ENCODE peak calls at places on chromosome 11, in eight cellular contexts. One of them, this sample, is unnamed.

GRCh38 chr11:33376331-33377099 is 119.3 kb downstream of the HIPK3 start:
- DNase-seq in astrocyte: peak; percentile 8
- DNase-seq in HCT116: no peak
- DNase-seq in pancreas: peak; percentile 63
- DNase-seq in effector memory CD4-positive, alpha-beta T cell: no peak
- DNase-seq in CD4-positive, alpha-beta memory T cell: no peak
- DNase-seq in left ventricle myocardium inferior: no peak
- DNase-seq in psoas muscle: no peak
- DNase-seq in this sample: peak; percentile 26

GRCh38 chr11:45677811-45678515 is 12.5 kb upstream of the CHST1 start:
- DNase-seq in astrocyte: no peak
- DNase-seq in HCT116: no peak
- DNase-seq in pancreas: no peak
- DNase-seq in effector memory CD4-positive, alpha-beta T cell: no peak
- DNase-seq in CD4-positive, alpha-beta memory T cell: no peak
- DNase-seq in left ventricle myocardium inferior: no peak
- DNase-seq in psoas muscle: no peak
- DNase-seq in this sample: no peak

GRCh38 chr11:7672960-7673723 is at the start of gene CYB5R2:
- DNase-seq in astrocyte: no peak
- DNase-seq in HCT116: peak; percentile 13
- DNase-seq in pancreas: peak; percentile 88
- DNase-seq in effector memory CD4-positive, alpha-beta T cell: no peak
- DNase-seq in CD4-positive, alpha-beta memory T cell: no peak
- DNase-seq in left ventricle myocardium inferior: peak; percentile 76
- DNase-seq in psoas muscle: peak; percentile 82
- DNase-seq in this sample: peak; percentile 78

GRCh38 chr11:67445515-67445914 is 2.2 kb upstream of the CORO1B start:
- DNase-seq in astrocyte: no peak
- DNase-seq in HCT116: no peak
- DNase-seq in pancreas: no peak
- DNase-seq in effector memory CD4-positive, alpha-beta T cell: no peak
- DNase-seq in CD4-positive, alpha-beta memory T cell: no peak
- DNase-seq in left ventricle myocardium inferior: no peak
- DNase-seq in psoas muscle: no peak
- DNase-seq in this sample: no peak

GRCh38 chr11:67648796-67649613 is 1.5 kb downstream of the ACY3 start:
- DNase-seq in astrocyte: no peak
- DNase-seq in HCT116: no peak
- DNase-seq in pancreas: no peak
- DNase-seq in effector memory CD4-positive, alpha-beta T cell: no peak
- DNase-seq in CD4-positive, alpha-beta memory T cell: no peak
- DNase-seq in left ventricle myocardium inferior: no peak
- DNase-seq in psoas muscle: no peak
- DNase-seq in this sample: no peak

GRCh38 chr11:34505874-34506273 is 7.7 kb downstream of the ELF5 start:
- DNase-seq in astrocyte: no peak
- DNase-seq in HCT116: no peak
- DNase-seq in pancreas: no peak
- DNase-seq in effector memory CD4-positive, alpha-beta T cell: no peak
- DNase-seq in CD4-positive, alpha-beta memory T cell: no peak
- DNase-seq in left ventricle myocardium inferior: no peak
- DNase-seq in psoas muscle: no peak
- DNase-seq in this sample: no peak

GRCh38 chr11:122235615-122236014 is 119.6 kb upstream of the BLID start:
- DNase-seq in astrocyte: peak; percentile 93
- DNase-seq in HCT116: no peak
- DNase-seq in pancreas: no peak
- DNase-seq in effector memory CD4-positive, alpha-beta T cell: no peak
- DNase-seq in CD4-positive, alpha-beta memory T cell: no peak
- DNase-seq in left ventricle myocardium inferior: no peak
- DNase-seq in psoas muscle: peak; percentile 84
- DNase-seq in this sample: peak; percentile 95

GRCh38 chr11:67613960-67614715 is 7.4 kb downstream of the NDUFV1 start:
- DNase-seq in astrocyte: no peak
- DNase-seq in HCT116: peak; percentile 15
- DNase-seq in pancreas: peak; percentile 79
- DNase-seq in effector memory CD4-positive, alpha-beta T cell: peak; percentile 74
- DNase-seq in CD4-positive, alpha-beta memory T cell: peak; percentile 94
- DNase-seq in left ventricle myocardium inferior: peak; percentile 60
- DNase-seq in psoas muscle: peak; percentile 83
- DNase-seq in this sample: peak; percentile 36

GRCh38 chr11:93936416-93936815 is 84.7 kb upstream of the HEPHL1 start:
- DNase-seq in astrocyte: no peak
- DNase-seq in HCT116: no peak
- DNase-seq in pancreas: no peak
- DNase-seq in effector memory CD4-positive, alpha-beta T cell: no peak
- DNase-seq in CD4-positive, alpha-beta memory T cell: no peak
- DNase-seq in left ventricle myocardium inferior: no peak
- DNase-seq in psoas muscle: no peak
- DNase-seq in this sample: no peak

GRCh38 chr11:36713715-36714114 is 115.7 kb upstream of the RAG2 start:
- DNase-seq in astrocyte: no peak
- DNase-seq in HCT116: no peak
- DNase-seq in pancreas: no peak
- DNase-seq in effector memory CD4-positive, alpha-beta T cell: no peak
- DNase-seq in CD4-positive, alpha-beta memory T cell: no peak
- DNase-seq in left ventricle myocardium inferior: no peak
- DNase-seq in psoas muscle: no peak
- DNase-seq in this sample: no peak

GRCh38 chr11:120858740-120859139 is 165.2 kb upstream of the TBCEL start:
- DNase-seq in astrocyte: peak; percentile 48
- DNase-seq in HCT116: no peak
- DNase-seq in pancreas: no peak
- DNase-seq in effector memory CD4-positive, alpha-beta T cell: no peak
- DNase-seq in CD4-positive, alpha-beta memory T cell: no peak
- DNase-seq in left ventricle myocardium inferior: no peak
- DNase-seq in psoas muscle: no peak
- DNase-seq in this sample: no peak

GRCh38 chr11:46543564-46543963 is 50.3 kb downstream of the AMBRA1 start:
- DNase-seq in astrocyte: no peak
- DNase-seq in HCT116: no peak
- DNase-seq in pancreas: no peak
- DNase-seq in effector memory CD4-positive, alpha-beta T cell: no peak
- DNase-seq in CD4-positive, alpha-beta memory T cell: no peak
- DNase-seq in left ventricle myocardium inferior: no peak
- DNase-seq in psoas muscle: no peak
- DNase-seq in this sample: no peak

GRCh38 chr11:29124436-29124835 is 892.4 kb downstream of the KCNA4 start:
- DNase-seq in astrocyte: peak; percentile 10
- DNase-seq in HCT116: no peak
- DNase-seq in pancreas: no peak
- DNase-seq in effector memory CD4-positive, alpha-beta T cell: no peak
- DNase-seq in CD4-positive, alpha-beta memory T cell: no peak
- DNase-seq in left ventricle myocardium inferior: no peak
- DNase-seq in psoas muscle: no peak
- DNase-seq in this sample: no peak

GRCh38 chr11:9249252-9249651 is 15.9 kb downstream of the DENND5A start:
- DNase-seq in astrocyte: no peak
- DNase-seq in HCT116: no peak
- DNase-seq in pancreas: no peak
- DNase-seq in effector memory CD4-positive, alpha-beta T cell: no peak
- DNase-seq in CD4-positive, alpha-beta memory T cell: no peak
- DNase-seq in left ventricle myocardium inferior: no peak
- DNase-seq in psoas muscle: no peak
- DNase-seq in this sample: no peak

GRCh38 chr11:57410287-57410686 is 16.6 kb downstream of the SLC43A3 start:
- DNase-seq in astrocyte: peak; percentile 88
- DNase-seq in HCT116: no peak
- DNase-seq in pancreas: no peak
- DNase-seq in effector memory CD4-positive, alpha-beta T cell: no peak
- DNase-seq in CD4-positive, alpha-beta memory T cell: no peak
- DNase-seq in left ventricle myocardium inferior: no peak
- DNase-seq in psoas muscle: no peak
- DNase-seq in this sample: peak; percentile 68

GRCh38 chr11:61108847-61109585 is 6.7 kb downstream of the CD5 start:
- DNase-seq in astrocyte: no peak
- DNase-seq in HCT116: no peak
- DNase-seq in pancreas: no peak
- DNase-seq in effector memory CD4-positive, alpha-beta T cell: no peak
- DNase-seq in CD4-positive, alpha-beta memory T cell: no peak
- DNase-seq in left ventricle myocardium inferior: no peak
- DNase-seq in psoas muscle: no peak
- DNase-seq in this sample: no peak

GRCh38 chr11:111514216-111515031 is at the start of gene HOATZ:
- DNase-seq in astrocyte: no peak
- DNase-seq in HCT116: no peak
- DNase-seq in pancreas: no peak
- DNase-seq in effector memory CD4-positive, alpha-beta T cell: no peak
- DNase-seq in CD4-positive, alpha-beta memory T cell: no peak
- DNase-seq in left ventricle myocardium inferior: no peak
- DNase-seq in psoas muscle: no peak
- DNase-seq in this sample: no peak

GRCh38 chr11:95243658-95244057 is 12.7 kb upstream of the SESN3 start:
- DNase-seq in astrocyte: no peak
- DNase-seq in HCT116: no peak
- DNase-seq in pancreas: no peak
- DNase-seq in effector memory CD4-positive, alpha-beta T cell: no peak
- DNase-seq in CD4-positive, alpha-beta memory T cell: no peak
- DNase-seq in left ventricle myocardium inferior: no peak
- DNase-seq in psoas muscle: no peak
- DNase-seq in this sample: no peak

GRCh38 chr11:34464591-34465036 is 25.9 kb downstream of the CAT start:
- DNase-seq in astrocyte: peak; percentile 11
- DNase-seq in HCT116: no peak
- DNase-seq in pancreas: no peak
- DNase-seq in effector memory CD4-positive, alpha-beta T cell: no peak
- DNase-seq in CD4-positive, alpha-beta memory T cell: no peak
- DNase-seq in left ventricle myocardium inferior: no peak
- DNase-seq in psoas muscle: no peak
- DNase-seq in this sample: no peak

GRCh38 chr11:114281388-114281956 is 14.7 kb upstream of the NNMT start:
- DNase-seq in astrocyte: no peak
- DNase-seq in HCT116: no peak
- DNase-seq in pancreas: no peak
- DNase-seq in effector memory CD4-positive, alpha-beta T cell: no peak
- DNase-seq in CD4-positive, alpha-beta memory T cell: no peak
- DNase-seq in left ventricle myocardium inferior: no peak
- DNase-seq in psoas muscle: no peak
- DNase-seq in this sample: no peak

GRCh38 chr11:98056945-98057344 is 963.8 kb upstream of the CNTN5 start:
- DNase-seq in astrocyte: no peak
- DNase-seq in HCT116: no peak
- DNase-seq in pancreas: no peak
- DNase-seq in effector memory CD4-positive, alpha-beta T cell: no peak
- DNase-seq in CD4-positive, alpha-beta memory T cell: no peak
- DNase-seq in left ventricle myocardium inferior: no peak
- DNase-seq in psoas muscle: no peak
- DNase-seq in this sample: no peak

DNA sequence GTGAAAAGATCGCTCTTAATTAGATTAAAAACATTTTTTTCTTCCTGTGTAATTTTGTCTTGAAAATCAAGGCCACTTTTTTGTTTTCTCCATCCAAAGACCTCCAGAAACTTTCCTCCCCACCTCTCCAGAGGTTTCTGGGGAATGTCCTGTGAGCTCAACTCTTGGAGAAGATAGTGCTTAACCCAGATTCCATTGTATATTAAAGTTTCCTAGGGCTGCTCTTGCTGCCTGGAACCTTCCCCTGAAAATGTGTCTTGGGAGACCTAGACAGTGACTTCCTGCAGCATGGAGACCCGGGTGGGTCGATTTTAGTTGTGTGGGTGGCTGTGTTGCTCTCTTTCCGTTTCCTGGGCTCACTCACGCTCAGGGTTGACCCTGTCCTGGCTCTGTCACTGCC is 47.4 kb downstream of the KCNQ1OT1 start:
- DNase-seq in astrocyte: no peak
- DNase-seq in HCT116: no peak
- DNase-seq in pancreas: no peak
- DNase-seq in effector memory CD4-positive, alpha-beta T cell: no peak
- DNase-seq in CD4-positive, alpha-beta memory T cell: no peak
- DNase-seq in left ventricle myocardium inferior: no peak
- DNase-seq in psoas muscle: no peak
- DNase-seq in this sample: no peak
- H3K9me3 ChIP-seq in astrocyte: peaks cover 41% of the 10 kb centered on the region
- H3K9me3 ChIP-seq in HCT116: peaks cover 10% of the 10 kb centered on the region
- H3K9me3 ChIP-seq in pancreas: peaks cover 3% of the 10 kb centered on the region
- H3K9me3 ChIP-seq in effector memory CD4-positive, alpha-beta T cell: no peaks in the 10 kb centered on the region
- H3K9me3 ChIP-seq in CD4-positive, alpha-beta memory T cell: peaks cover 17% of the 10 kb centered on the region
- H3K9me3 ChIP-seq in left ventricle myocardium inferior: peaks cover 99% of the 10 kb centered on the region
- H3K9me3 ChIP-seq in psoas muscle: peaks cover 36% of the 10 kb centered on the region
- H3K9me3 ChIP-seq in this sample: peaks cover 32% of the 10 kb centered on the region

GRCh38 chr11:119701591-119702260 is 27.3 kb downstream of the NECTIN1 start:
- DNase-seq in astrocyte: no peak
- DNase-seq in HCT116: no peak
- DNase-seq in pancreas: no peak
- DNase-seq in effector memory CD4-positive, alpha-beta T cell: no peak
- DNase-seq in CD4-positive, alpha-beta memory T cell: no peak
- DNase-seq in left ventricle myocardium inferior: no peak
- DNase-seq in psoas muscle: no peak
- DNase-seq in this sample: no peak
- H3K4me3 ChIP-seq in astrocyte: no peak overlapping the region
- H3K4me3 ChIP-seq in HCT116: no peak overlapping the region
- H3K4me3 ChIP-seq in pancreas: no peak overlapping the region
- H3K4me3 ChIP-seq in effector memory CD4-positive, alpha-beta T cell: no peak overlapping the region
- H3K4me3 ChIP-seq in CD4-positive, alpha-beta memory T cell: no peak overlapping the region
- H3K4me3 ChIP-seq in left ventricle myocardium inferior: no peak overlapping the region
- H3K4me3 ChIP-seq in psoas muscle: no peak overlapping the region
- H3K4me3 ChIP-seq in this sample: no peak overlapping the region

DNA sequence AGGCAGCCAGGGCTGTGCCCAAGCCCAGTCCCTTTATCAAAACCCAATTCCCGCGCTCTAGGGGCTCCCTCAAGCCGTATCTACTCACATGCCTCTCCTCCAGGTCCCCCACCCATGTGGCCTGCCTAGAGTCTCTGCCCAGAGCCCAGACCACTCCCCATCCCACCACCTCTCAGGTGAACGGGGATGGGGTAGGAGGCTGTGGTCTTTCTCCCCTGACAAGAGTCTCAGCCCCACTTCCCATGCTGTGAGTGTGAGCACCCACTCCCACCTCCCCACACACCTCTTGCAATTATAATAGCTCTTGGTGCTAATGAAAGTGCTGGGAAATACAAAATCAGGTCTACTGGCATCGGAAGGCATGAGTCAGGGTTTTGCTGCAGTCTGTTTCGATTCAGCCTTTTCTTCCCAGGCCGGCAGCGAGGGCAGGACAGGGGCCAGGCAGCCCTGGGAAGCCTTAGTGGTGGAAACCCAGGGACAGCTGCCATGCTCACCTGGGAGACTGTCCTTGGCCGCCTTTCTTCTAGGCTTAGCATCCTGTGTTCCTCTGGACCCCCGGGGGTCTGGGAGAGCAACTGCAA is 16.7 kb upstream of the TMPRSS4 start:
- DNase-seq in astrocyte: no peak
- DNase-seq in HCT116: no peak
- DNase-seq in pancreas: peak; percentile 52
- DNase-seq in effector memory CD4-positive, alpha-beta T cell: no peak
- DNase-seq in CD4-positive, alpha-beta memory T cell: no peak
- DNase-seq in left ventricle myocardium inferior: no peak
- DNase-seq in psoas muscle: peak; percentile 34
- DNase-seq in this sample: peak; percentile 42
- H3K27me3 ChIP-seq in astrocyte: peaks cover 2% of the 10 kb centered on the region
- H3K27me3 ChIP-seq in HCT116: no peaks in the 10 kb centered on the region
- H3K27me3 ChIP-seq in pancreas: no peaks in the 10 kb centered on the region
- H3K27me3 ChIP-seq in effector memory CD4-positive, alpha-beta T cell: no peaks in the 10 kb centered on the region
- H3K27me3 ChIP-seq in CD4-positive, alpha-beta memory T cell: no peaks in the 10 kb centered on the region
- H3K27me3 ChIP-seq in left ventricle myocardium inferior: no peaks in the 10 kb centered on the region
- H3K27me3 ChIP-seq in psoas muscle: no peaks in the 10 kb centered on the region
- H3K27me3 ChIP-seq in this sample: no peaks in the 10 kb centered on the region

DNA sequence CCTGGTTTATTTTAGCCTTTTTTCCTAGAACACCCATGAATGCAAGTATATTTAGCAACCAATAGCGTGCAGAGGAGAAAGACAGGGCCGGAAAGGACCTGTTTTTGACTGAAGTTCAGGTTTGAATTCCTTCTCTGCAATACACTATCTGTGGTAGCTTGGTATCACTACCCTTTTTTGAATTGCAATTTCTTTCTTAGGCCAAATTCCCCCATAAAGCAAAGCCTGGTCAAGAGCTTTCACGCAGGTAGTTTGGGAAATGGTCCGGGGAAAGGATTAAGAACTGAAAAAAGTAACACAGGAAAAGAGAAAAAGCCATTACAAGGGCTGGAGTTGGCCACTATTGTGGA is 38.8 kb upstream of the PAMR1 start:
- DNase-seq in astrocyte: no peak
- DNase-seq in HCT116: no peak
- DNase-seq in pancreas: no peak
- DNase-seq in effector memory CD4-positive, alpha-beta T cell: no peak
- DNase-seq in CD4-positive, alpha-beta memory T cell: no peak
- DNase-seq in left ventricle myocardium inferior: no peak
- DNase-seq in psoas muscle: no peak
- DNase-seq in this sample: no peak
- H3K9me3 ChIP-seq in astrocyte: no peaks in the 10 kb centered on the region
- H3K9me3 ChIP-seq in HCT116: no peaks in the 10 kb centered on the region
- H3K9me3 ChIP-seq in pancreas: no peaks in the 10 kb centered on the region
- H3K9me3 ChIP-seq in effector memory CD4-positive, alpha-beta T cell: no peaks in the 10 kb centered on the region
- H3K9me3 ChIP-seq in CD4-positive, alpha-beta memory T cell: no peaks in the 10 kb centered on the region
- H3K9me3 ChIP-seq in left ventricle myocardium inferior: peaks cover 12% of the 10 kb centered on the region
- H3K9me3 ChIP-seq in psoas muscle: no peaks in the 10 kb centered on the region
- H3K9me3 ChIP-seq in this sample: peaks cover 6% of the 10 kb centered on the region